ENCODE peak calls at places on chromosome 5, in seven cellular contexts. N is ELR; G is activated effector memory CD4-positive, alpha-beta T cell treated with Interleukin-2 at 50 U/mL for 16 hours; F is DMS153; L is NCI-H510A; V is COR-L47; U is stimulated activated CD4-positive, alpha-beta T cell treated with anti-CD3 and anti-CD28 coated beads, Interleukin-12 subunit alpha, Interleukin-12 subunit beta, amount 100 ng/mL, for 48 hours. A is an unnamed sample.

GRCh38 chr5:157602505-157602904 is 26.9 kb upstream of the ADAM19 start:
- DNase-seq in N (peak; percentile 94), G (peak; percentile 23), F (no peak), L (no peak), V (no peak), U (no peak), A (no peak)

GRCh38 chr5:172683264-172683663 is 42.2 kb downstream of the NEURL1B start:
- DNase-seq in N (no peak), G (no peak), F (no peak), L (no peak), V (no peak), U (no peak), A (no peak)

GRCh38 chr5:143119301-143119769 is 284.2 kb downstream of the NR3C1 start:
- DNase-seq in N (no peak), G (no peak), F (no peak), L (no peak), V (no peak), U (no peak), A (no peak)

GRCh38 chr5:16600397-16600796 is 16.4 kb downstream of the RETREG1 start:
- DNase-seq in N (peak; percentile 29), G (no peak), F (no peak), L (no peak), V (peak; percentile 57), U (no peak), A (peak; percentile 81)

GRCh38 chr5:150671509-150672236 is 10.6 kb downstream of the MYOZ3 start:
- DNase-seq in N (no peak), G (no peak), F (no peak), L (no peak), V (no peak), U (no peak), A (no peak)

GRCh38 chr5:57494104-57495098 is 11.8 kb upstream of the ACTBL2 start:
- DNase-seq in N (peak; percentile 97), G (peak; percentile 32), F (peak; percentile 84), L (peak; percentile 10), V (peak; percentile 53), U (peak; percentile 61), A (no peak)

GRCh38 chr5:159301351-159301911 is 28.9 kb downstream of the IL12B start:
- DNase-seq in N (peak; percentile 40), G (no peak), F (no peak), L (no peak), V (no peak), U (no peak), A (no peak)

GRCh38 chr5:37816331-37816730 is 23.5 kb downstream of the GDNF start:
- DNase-seq in N (no peak), G (no peak), F (no peak), L (no peak), V (no peak), U (no peak), A (no peak)

GRCh38 chr5:178826216-178826615 is 33.5 kb upstream of the ZNF354B start:
- DNase-seq in N (no peak), G (no peak), F (no peak), L (no peak), V (no peak), U (no peak), A (no peak)

GRCh38 chr5:172410839-172411238 is 43.5 kb downstream of the SH3PXD2B start:
- DNase-seq in N (no peak), G (no peak), F (no peak), L (no peak), V (no peak), U (no peak), A (no peak)